ENCODE peak calls at places on chromosome 1, in five cellular contexts. P, T, Z, N and A are unnamed samples.

GRCh38 chr1:26560403-26560780 is 30.8 kb downstream of the RPS6KA1 start:
- DNase-seq in N (no peak), P (no peak), T (no peak), Z (no peak), A (no peak)

GRCh38 chr1:16181887-16182719 is 26.2 kb upstream of the EPHA2 start:
- DNase-seq in P (no peak), T (peak; percentile 69), N (no peak), Z (no peak), A (no peak)

GRCh38 chr1:33331444-33332356 is 10.8 kb upstream of the A3GALT2 start:
- DNase-seq in Z (no peak), T (no peak), N (no peak), P (no peak), A (no peak)

GRCh38 chr1:218741852-218742251 is 396.7 kb downstream of the TGFB2 start:
- DNase-seq in P (no peak), N (no peak), T (no peak), Z (no peak), A (no peak)

GRCh38 chr1:10733967-10734366 is 62.5 kb downstream of the CASZ1 start:
- DNase-seq in P (no peak), T (no peak), Z (peak; percentile 83), N (no peak), A (no peak)

GRCh38 chr1:98387701-98388100 is 273.8 kb upstream of the SNX7 start:
- DNase-seq in Z (no peak), T (no peak), N (no peak), P (no peak), A (no peak)

GRCh38 chr1:119623651-119624050 is 24.4 kb downstream of the ZNF697 start:
- DNase-seq in T (no peak), Z (no peak), N (no peak), P (no peak), A (no peak)

GRCh38 chr1:37100310-37100709 is 66.0 kb upstream of the GRIK3 start:
- DNase-seq in N (no peak), T (no peak), Z (no peak), P (no peak), A (no peak)

GRCh38 chr1:87113313-87113712 is 198.9 kb downstream of the HS2ST1 start:
- DNase-seq in N (no peak), P (no peak), T (no peak), Z (no peak), A (no peak)

GRCh38 chr1:54805466-54805865 is 4.3 kb upstream of the TTC22 start:
- DNase-seq in N (no peak), P (no peak), T (no peak), Z (no peak), A (no peak)

GRCh38 chr1:240811261-240811660 is 199.3 kb upstream of the GREM2 start:
- DNase-seq in N (no peak), T (no peak), P (no peak), Z (no peak), A (no peak)

GRCh38 chr1:93033785-93034184 is 45.3 kb upstream of the MTF2 start:
- DNase-seq in N (no peak), P (no peak), T (no peak), Z (peak; percentile 70), A (no peak)

GRCh38 chr1:154193821-154194220 is 1.9 kb upstream of the TPM3 start:
- DNase-seq in N (no peak), P (no peak), Z (no peak), T (no peak), A (no peak)

GRCh38 chr1:15064217-15064929 is 89.2 kb upstream of the TMEM51 start:
- DNase-seq in T (peak; percentile 5), P (no peak), Z (no peak), N (no peak), A (no peak)

GRCh38 chr1:29354511-29355098 is 118.3 kb downstream of the PTPRU start:
- DNase-seq in P (no peak), T (no peak), Z (no peak), N (no peak), A (peak; percentile 51)

GRCh38 chr1:80375662-80376061 is 1369.1 kb upstream of the ADGRL4 start:
- DNase-seq in Z (no peak), T (no peak), N (no peak), P (no peak), A (no peak)

GRCh38 chr1:78101514-78101913 is 55.7 kb downstream of the GIPC2 start:
- DNase-seq in Z (no peak), P (no peak), T (no peak), N (no peak), A (no peak)

GRCh38 chr1:208165659-208166058 is 78.5 kb downstream of the PLXNA2 start:
- DNase-seq in N (no peak), P (no peak), Z (no peak), T (no peak), A (no peak)

GRCh38 chr1:111884772-111885443 is 104.6 kb downstream of the KCND3 start:
- DNase-seq in P (no peak), N (no peak), Z (no peak), T (no peak), A (no peak)

GRCh38 chr1:4485398-4485797 is 169.0 kb upstream of the AJAP1 start:
- DNase-seq in Z (no peak), T (no peak), N (no peak), P (no peak), A (no peak)

GRCh38 chr1:96596226-96596625 is 125.4 kb upstream of the PTBP2 start:
- DNase-seq in N (peak; percentile 41), P (no peak), Z (peak; percentile 36), T (peak; percentile 77), A (peak; percentile 21)

GRCh38 chr1:177585492-177586220 is 384.2 kb downstream of the SEC16B start:
- DNase-seq in N (no peak), Z (no peak), T (no peak), P (no peak), A (no peak)

GRCh38 chr1:85398391-85399064 is 66.4 kb downstream of the DDAH1 start:
- DNase-seq in P (no peak), N (no peak), T (no peak), Z (no peak), A (no peak)

GRCh38 chr1:11746092-11746491 is 10.2 kb downstream of the AGTRAP start:
- DNase-seq in T (no peak), P (no peak), Z (no peak), N (no peak), A (no peak)

GRCh38 chr1:48203287-48203900 is 19.1 kb upstream of the SLC5A9 start:
- DNase-seq in Z (peak; percentile 42), P (no peak), N (no peak), T (no peak), A (peak; percentile 71)

GRCh38 chr1:198001776-198002408 is 84.7 kb downstream of the LHX9 start:
- DNase-seq in P (no peak), T (no peak), N (no peak), Z (no peak), A (no peak)

GRCh38 chr1:56910441-56910985 is 55.3 kb downstream of the C8B start:
- DNase-seq in P (no peak), N (no peak), Z (no peak), T (no peak), A (no peak)

GRCh38 chr1:82042306-82042705 is 241.6 kb downstream of the ADGRL2 start:
- DNase-seq in P (no peak), T (no peak), Z (no peak), N (no peak), A (no peak)

GRCh38 chr1:203796223-203796747 is 862 bp downstream of the ZBED6 start:
- DNase-seq in Z (no peak), P (no peak), N (peak; percentile 22), T (no peak), A (peak; percentile 34)